ENCODE peak calls at places on chromosome 6, in seven cellular contexts. N is right atrium auricular region; Y is heart right ventricle; G is adrenal gland; H is astrocyte; J is CD4-positive, CD25-positive, alpha-beta regulatory T cell; W is HCT116. S is an unnamed sample.
A peak's percentile ranks its signal among the peaks of the same experiment; 100 is the strongest.

GRCh38 chr6:111338843-111339242 is 144.2 kb downstream of the REV3L start:
- DNase-seq in N (no peak), Y (no peak), G (no peak), H (no peak), J (peak; percentile 55), W (no peak), S (no peak)

GRCh38 chr6:56902551-56903464 is 52.1 kb upstream of the BEND6 start:
- DNase-seq in N (no peak), Y (no peak), G (no peak), H (peak; percentile 83), J (peak; percentile 46), W (no peak), S (peak; percentile 85)

GRCh38 chr6:37732688-37733087 is 35.0 kb upstream of the MDGA1 start:
- DNase-seq in N (no peak), Y (no peak), G (no peak), H (no peak), J (no peak), W (no peak), S (no peak)

GRCh38 chr6:1595271-1596087 is 14.2 kb upstream of the FOXC1 start:
- DNase-seq in N (no peak), Y (no peak), G (no peak), H (no peak), J (no peak), W (no peak), S (no peak)

GRCh38 chr6:33897193-33897479 is 93.3 kb upstream of the MLN start:
- DNase-seq in N (no peak), Y (no peak), G (no peak), H (no peak), J (no peak), W (no peak), S (no peak)

GRCh38 chr6:133903855-133904254 is 14.9 kb downstream of the TCF21 start:
- DNase-seq in N (no peak), Y (no peak), G (no peak), H (no peak), J (no peak), W (no peak), S (no peak)

GRCh38 chr6:7762758-7763157 is 36.9 kb downstream of the BMP6 start:
- DNase-seq in N (no peak), Y (no peak), G (no peak), H (no peak), J (no peak), W (no peak), S (no peak)

GRCh38 chr6:136788069-136788902 is 4.0 kb downstream of the MAP3K5 start:
- DNase-seq in N (no peak), Y (no peak), G (no peak), H (peak; percentile 94), J (peak; percentile 75), W (no peak), S (peak; percentile 81)

GRCh38 chr6:28336284-28337024 is 506 bp upstream of the ZSCAN31 start:
- DNase-seq in N (no peak), Y (no peak), G (peak; percentile 29), H (peak; percentile 58), J (peak; percentile 47), W (no peak), S (peak; percentile 58)

GRCh38 chr6:104118274-104118673 is 741.4 kb downstream of the HACE1 start:
- DNase-seq in N (no peak), Y (no peak), G (no peak), H (peak; percentile 22), J (no peak), W (peak; percentile 23), S (peak; percentile 2)

GRCh38 chr6:56837322-56837894 is 117.5 kb upstream of the BEND6 start:
- DNase-seq in N (no peak), Y (no peak), G (no peak), H (no peak), J (no peak), W (no peak), S (no peak)

GRCh38 chr6:15622045-15622750 is 40.6 kb downstream of the DTNBP1 start:
- DNase-seq in N (no peak), Y (no peak), G (no peak), H (no peak), J (no peak), W (no peak), S (no peak)

GRCh38 chr6:169224185-169224695 is 29.4 kb downstream of the THBS2 start:
- DNase-seq in N (peak; percentile 79), Y (no peak), G (peak; percentile 84), H (peak; percentile 87), J (no peak), W (no peak), S (no peak)

GRCh38 chr6:137112067-137112355 is 61.4 kb downstream of the IL22RA2 start:
- DNase-seq in N (no peak), Y (no peak), G (no peak), H (peak; percentile 33), J (no peak), W (no peak), S (no peak)

GRCh38 chr6:153108320-153108719 is 22.8 kb downstream of the RGS17 start:
- DNase-seq in N (no peak), Y (no peak), G (no peak), H (no peak), J (no peak), W (no peak), S (peak; percentile 53)

GRCh38 chr6:166737231-166737630 is 110.2 kb upstream of the RPS6KA2 start:
- DNase-seq in N (no peak), Y (no peak), G (no peak), H (peak; percentile 58), J (no peak), W (peak; percentile 7), S (no peak)

GRCh38 chr6:25298508-25298834 is 19.3 kb downstream of the CARMIL1 start:
- DNase-seq in N (no peak), Y (no peak), G (no peak), H (no peak), J (no peak), W (no peak), S (no peak)
- H3K4me1 ChIP-seq in N (peaks cover 45% of the 10 kb centered on the region), Y (peaks cover 44% of the 10 kb centered on the region), G (no peaks in the 10 kb centered on the region), H (no peaks in the 10 kb centered on the region), J (no peaks in the 10 kb centered on the region), W (no peaks in the 10 kb centered on the region), S (peaks cover 60% of the 10 kb centered on the region)

GRCh38 chr6:186221-186965 is 105.9 kb upstream of the DUSP22 start:
- DNase-seq in N (peak; percentile 46), Y (no peak), G (no peak), H (peak; percentile 13), J (no peak), W (no peak), S (peak; percentile 10)

GRCh38 chr6:189676-190075 is 102.6 kb upstream of the DUSP22 start:
- DNase-seq in N (no peak), Y (no peak), G (no peak), H (no peak), J (no peak), W (no peak), S (no peak)

GRCh38 chr6:184161-184695 is 108.1 kb upstream of the DUSP22 start:
- DNase-seq in N (no peak), Y (no peak), G (no peak), H (no peak), J (no peak), W (no peak), S (no peak)

GRCh38 chr6:188821-189655 is 103.2 kb upstream of the DUSP22 start:
- DNase-seq in N (peak; percentile 80), Y (peak; percentile 84), G (peak; percentile 86), H (peak; percentile 74), J (peak; percentile 89), W (peak; percentile 72), S (peak; percentile 90)

DNA sequence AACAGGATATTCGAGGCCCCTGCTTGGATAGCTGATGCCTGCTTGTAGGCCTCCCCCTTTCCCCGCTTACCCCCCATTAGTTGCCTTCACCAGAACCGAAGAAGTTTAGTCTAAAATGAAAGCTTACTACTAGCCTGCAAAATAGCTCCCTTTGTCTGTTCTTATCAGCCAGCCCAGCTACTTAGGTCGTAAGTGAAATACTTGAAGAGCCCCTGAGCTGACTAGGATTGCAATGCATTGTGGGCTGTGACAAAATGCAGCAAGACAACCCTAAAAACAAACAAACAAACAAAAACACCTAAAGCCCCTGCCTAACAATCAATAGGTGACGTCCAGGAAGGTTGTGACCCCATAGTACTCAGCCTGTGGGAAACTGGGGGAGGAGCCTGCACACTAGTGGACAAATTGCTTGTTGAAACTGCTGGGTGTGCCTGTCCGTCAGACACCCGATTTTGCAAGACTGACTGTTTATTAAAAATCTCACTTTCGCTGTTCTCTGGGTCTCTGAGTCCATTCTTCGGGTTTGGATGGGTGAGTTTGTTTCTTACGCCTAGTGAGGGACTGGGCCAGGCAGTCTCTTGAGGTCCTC is 104.9 kb upstream of the DUSP22 start:
- DNase-seq in N (no peak), Y (no peak), G (no peak), H (no peak), J (no peak), W (no peak), S (peak; percentile 46)
- H3K4me1 ChIP-seq in N (no peaks in the 10 kb centered on the region), Y (peaks cover 3% of the 10 kb centered on the region), G (no peaks in the 10 kb centered on the region), H (no peaks in the 10 kb centered on the region), J (peaks cover 20% of the 10 kb centered on the region), W (no peaks in the 10 kb centered on the region), S (peaks cover 9% of the 10 kb centered on the region)

DNA sequence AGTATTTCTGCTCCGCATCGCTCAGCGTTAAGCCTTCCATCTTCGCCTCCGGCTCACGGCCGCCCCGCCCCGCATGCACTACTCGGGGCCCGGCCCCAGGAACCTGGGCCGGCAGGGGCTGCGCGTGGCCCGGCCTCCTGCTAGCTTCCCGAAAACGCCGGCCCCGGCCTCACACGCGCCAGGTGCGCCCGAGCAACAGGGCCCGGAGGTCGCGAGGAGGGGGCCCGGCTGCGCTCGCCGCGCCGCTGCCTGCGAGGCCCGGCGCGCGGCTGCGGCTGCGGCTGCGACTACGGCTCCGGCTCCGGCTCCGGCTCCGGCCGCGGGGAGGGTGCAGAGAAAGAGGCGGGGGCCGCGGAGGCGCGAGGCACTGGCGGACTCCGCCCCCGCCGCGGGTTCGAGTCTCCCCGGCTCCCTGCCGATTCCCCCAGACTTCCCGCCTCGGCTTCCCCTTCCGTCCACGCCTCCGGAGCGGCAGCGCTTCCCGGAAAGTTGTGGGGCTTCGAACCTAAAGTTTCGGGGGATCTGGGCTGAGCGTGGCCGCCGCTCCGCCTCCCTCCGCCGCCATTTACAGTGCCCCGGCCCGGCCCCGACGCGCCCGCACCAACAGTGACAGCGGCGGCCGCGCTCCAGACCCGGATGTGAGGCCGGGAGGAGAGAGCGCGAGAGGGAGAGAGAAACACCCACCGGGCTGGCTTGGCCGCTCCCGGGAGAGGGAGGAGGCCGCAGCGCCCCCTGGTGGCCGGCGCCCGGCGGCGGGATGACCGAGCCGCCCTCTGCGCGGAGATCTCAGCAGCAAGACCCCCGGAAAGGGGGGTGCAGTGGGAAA is at the start of gene REPS1:
- DNase-seq in N (peak; percentile 92), Y (peak; percentile 93), G (peak; percentile 91), H (peak; percentile 71), J (peak; percentile 92), W (peak; percentile 78), S (peak; percentile 95)
- H3K4me1 ChIP-seq in N (peaks cover 40% of the 10 kb centered on the region), Y (peaks cover 46% of the 10 kb centered on the region), G (peaks cover 14% of the 10 kb centered on the region), H (peaks cover 17% of the 10 kb centered on the region), J (peaks cover 49% of the 10 kb centered on the region), W (peaks cover 16% of the 10 kb centered on the region), S (peaks cover 14% of the 10 kb centered on the region)

GRCh38 chr6:36123270-36124139 is 6.8 kb upstream of the MAPK13 start:
- DNase-seq in N (peak; percentile 77), Y (peak; percentile 76), G (peak; percentile 91), H (peak; percentile 24), J (peak; percentile 95), W (peak; percentile 58), S (peak; percentile 81)

GRCh38 chr6:36120979-36121706 is 9.2 kb upstream of the MAPK13 start:
- DNase-seq in N (peak; percentile 73), Y (peak; percentile 38), G (peak; percentile 86), H (no peak), J (peak; percentile 89), W (no peak), S (no peak)

GRCh38 chr6:36120539-36120938 is 9.8 kb upstream of the MAPK13 start:
- DNase-seq in N (no peak), Y (no peak), G (peak; percentile 21), H (no peak), J (peak; percentile 94), W (no peak), S (no peak)

GRCh38 chr6:36122495-36123269 is 7.6 kb upstream of the MAPK13 start:
- DNase-seq in N (no peak), Y (no peak), G (peak; percentile 19), H (no peak), J (no peak), W (no peak), S (no peak)

GRCh38 chr6:36121752-36122494 is 8.4 kb upstream of the MAPK13 start:
- DNase-seq in N (no peak), Y (no peak), G (peak; percentile 17), H (no peak), J (no peak), W (no peak), S (no peak)
- H3K4me1 ChIP-seq in N (peaks cover 29% of the 10 kb centered on the region), Y (peaks cover 88% of the 10 kb centered on the region), G (peaks cover 17% of the 10 kb centered on the region), H (peaks cover 5% of the 10 kb centered on the region), J (peaks cover 76% of the 10 kb centered on the region), W (peaks cover 9% of the 10 kb centered on the region), S (peaks cover 6% of the 10 kb centered on the region)